ENCODE peak calls at places on chromosomes 5 and 9, in nine cellular contexts. A is GM12878, Q is suprapubic skin, K is Panc1, J is prostate gland, L is SK-N-SH, W is transverse colon, D is endothelial cell of umbilical vein, Y is K562. Z is an unnamed sample.

GRCh38 chr5:1536298-1537165 is 12.8 kb upstream of the LPCAT1 start:
- DNase-seq in A (peak), Q (no peak), K (no peak), J (no peak), L (no peak), W (peak), D (peak), Y (no peak), Z (no peak)

GRCh38 chr9:137458194-137459146 is 664 bp downstream of the NSMF start:
- DNase-seq in A (no peak), Q (peak), K (no peak), J (no peak), L (peak), W (peak), D (no peak), Y (peak), Z (no peak)

GRCh38 chr9:135812961-135813360 is 94.4 kb downstream of the CAMSAP1 start:
- DNase-seq in A (no peak), Q (peak), K (no peak), J (no peak), L (no peak), W (no peak), D (no peak), Y (no peak), Z (no peak)

GRCh38 chr5:146862641-146863040 is 15.9 kb downstream of the PPP2R2B start:
- DNase-seq in A (no peak), Q (no peak), K (no peak), J (no peak), L (no peak), W (no peak), D (no peak), Y (no peak), Z (no peak)

GRCh38 chr9:106560540-106560939 is 302.4 kb upstream of the ZNF462 start:
- DNase-seq in A (no peak), Q (no peak), K (no peak), J (no peak), L (no peak), W (no peak), D (no peak), Y (no peak), Z (no peak)

GRCh38 chr9:109914280-109915027 is 134.5 kb downstream of the PALM2AKAP2 start:
- DNase-seq in A (peak), Q (no peak), K (no peak), J (no peak), L (no peak), W (peak), D (no peak), Y (no peak), Z (no peak)

GRCh38 chr5:110477923-110478322 is 248.5 kb downstream of the TMEM232 start:
- DNase-seq in A (no peak), Q (no peak), K (no peak), J (no peak), L (no peak), W (no peak), D (no peak), Y (no peak), Z (peak)

GRCh38 chr5:65108786-65109743 is 340.3 kb downstream of the CWC27 start:
- DNase-seq in A (no peak), Q (no peak), K (no peak), J (no peak), L (no peak), W (no peak), D (no peak), Y (no peak), Z (no peak)

GRCh38 chr5:124074500-124074899 is 562.5 kb downstream of the CSNK1G3 start:
- DNase-seq in A (no peak), Q (no peak), K (no peak), J (no peak), L (no peak), W (no peak), D (no peak), Y (no peak), Z (no peak)

GRCh38 chr5:132001647-132002561 is 9.6 kb downstream of the ACSL6 start:
- DNase-seq in A (no peak), Q (no peak), K (no peak), J (no peak), L (no peak), W (no peak), D (no peak), Y (no peak), Z (no peak)

GRCh38 chr5:40367260-40367659 is 312.5 kb upstream of the PTGER4 start:
- DNase-seq in A (no peak), Q (no peak), K (no peak), J (no peak), L (no peak), W (no peak), D (no peak), Y (no peak), Z (no peak)

GRCh38 chr9:28264368-28264767 is 691.1 kb upstream of the C9orf72 start:
- DNase-seq in A (no peak), Q (no peak), K (no peak), J (no peak), L (no peak), W (no peak), D (no peak), Y (no peak), Z (no peak)

GRCh38 chr9:136693490-136694162 is 6.4 kb upstream of the AGPAT2 start:
- DNase-seq in A (no peak), Q (no peak), K (peak), J (no peak), L (no peak), W (peak), D (peak), Y (peak), Z (no peak)

GRCh38 chr5:138841531-138841930 is 33.6 kb downstream of the LRRTM2 start:
- DNase-seq in A (no peak), Q (no peak), K (no peak), J (no peak), L (no peak), W (no peak), D (no peak), Y (no peak), Z (no peak)

GRCh38 chr5:74903165-74903787 is 37.1 kb upstream of the FAM169A start:
- DNase-seq in A (no peak), Q (no peak), K (no peak), J (peak), L (peak), W (peak), D (no peak), Y (peak), Z (no peak)

GRCh38 chr9:121587863-121588262 is 63.6 kb upstream of the DAB2IP start:
- DNase-seq in A (no peak), Q (no peak), K (no peak), J (no peak), L (no peak), W (no peak), D (no peak), Y (no peak), Z (no peak)

GRCh38 chr9:116087246-116087645 is 66.3 kb upstream of the PAPPA start:
- DNase-seq in A (no peak), Q (no peak), K (no peak), J (peak), L (no peak), W (no peak), D (no peak), Y (no peak), Z (no peak)

GRCh38 chr9:127505396-127506116 is 54.2 kb downstream of the LRSAM1 start:
- DNase-seq in A (no peak), Q (no peak), K (no peak), J (no peak), L (peak), W (no peak), D (peak), Y (peak), Z (no peak)

GRCh38 chr9:4490705-4491620 is 695 bp downstream of the SLC1A1 start:
- DNase-seq in A (no peak), Q (no peak), K (no peak), J (no peak), L (peak), W (no peak), D (peak), Y (no peak), Z (no peak)

GRCh38 chr5:117638581-117638980 is 1064.0 kb upstream of the SEMA6A start:
- DNase-seq in A (no peak), Q (no peak), K (no peak), J (no peak), L (no peak), W (no peak), D (no peak), Y (no peak), Z (no peak)

DNA sequence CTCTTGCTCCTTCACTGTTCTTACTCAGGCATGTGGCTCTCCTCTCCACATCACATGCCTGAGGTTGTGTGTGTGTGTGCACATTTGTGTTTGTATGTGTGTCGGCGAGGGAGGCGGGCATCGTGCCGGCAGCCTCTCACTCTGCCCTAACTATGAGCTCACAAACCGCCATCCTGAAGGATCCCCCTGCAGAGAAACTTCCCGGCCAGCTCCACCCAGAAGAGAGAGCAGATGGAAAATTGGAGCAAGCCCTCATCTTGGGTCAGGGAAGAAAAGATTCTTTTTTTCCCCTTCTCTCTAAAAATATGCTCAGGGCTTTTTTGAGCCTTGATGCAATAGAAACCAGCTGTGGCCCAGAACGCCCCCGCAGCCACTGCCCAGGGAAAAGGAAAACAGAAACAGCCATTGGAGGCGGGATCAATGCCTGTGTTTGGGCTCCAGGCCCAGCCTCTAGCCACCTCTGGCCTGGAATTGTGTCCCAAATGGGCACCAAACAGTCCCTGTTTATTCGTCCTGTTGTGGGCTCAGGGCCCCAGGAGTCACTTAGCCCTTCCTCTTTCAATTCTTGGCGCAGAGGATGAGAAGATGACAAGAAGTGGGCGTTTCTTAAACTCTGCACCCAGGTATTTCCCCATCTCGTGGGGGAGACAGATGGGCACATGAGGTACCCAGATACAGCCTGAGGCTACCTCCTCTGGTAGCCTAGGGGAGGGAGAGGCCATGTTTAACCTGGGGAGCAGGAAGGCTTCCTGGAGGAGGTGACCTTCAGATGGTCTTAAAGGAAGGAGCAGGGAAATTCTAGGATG is 151.5 kb downstream of the RGS3 start:
- DNase-seq in A (no peak), Q (peak), K (no peak), J (no peak), L (no peak), W (no peak), D (no peak), Y (no peak), Z (no peak)
- H3K4me3 ChIP-seq in A (no peak), Q (no peak), K (no peak), J (no peak), L (no peak), W (no peak), D (no peak), Y (no peak), Z (no peak)

DNA sequence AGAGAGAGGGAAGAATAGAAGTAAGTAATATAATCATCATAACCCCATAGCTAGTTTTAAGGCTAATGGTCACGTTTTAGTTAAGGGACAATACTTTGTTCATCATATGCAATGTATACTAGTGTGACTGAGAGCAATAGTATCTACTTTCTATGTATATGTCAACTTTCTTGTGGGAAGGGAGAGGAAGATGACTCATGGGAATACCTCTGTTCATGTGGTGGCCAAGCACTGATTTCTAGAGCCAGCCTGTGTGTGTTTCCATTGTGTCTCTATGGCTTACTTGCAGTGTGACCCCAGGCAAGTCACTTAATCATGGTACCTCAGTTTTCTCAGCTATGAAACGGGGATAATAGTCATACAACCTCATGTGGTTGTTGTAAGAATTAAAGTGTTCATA is 639.6 kb downstream of the CETN3 start:
- DNase-seq in A (no peak), Q (no peak), K (no peak), J (no peak), L (no peak), W (no peak), D (peak), Y (no peak), Z (no peak)
- TF ChIP-seq POLR2AphosphoS5 in A (no peak), Q (no peak), K (no peak), J (no peak), L (no peak), W (no peak), D (no peak), Y (no peak), Z (no peak)

GRCh38 chr9:2815661-2816060 is 28.2 kb downstream of the PUM3 start:
- DNase-seq in A (no peak), Q (no peak), K (no peak), J (no peak), L (no peak), W (no peak), D (no peak), Y (no peak), Z (no peak)

GRCh38 chr9:2816476-2817141 is 27.3 kb downstream of the PUM3 start:
- DNase-seq in A (no peak), Q (no peak), K (no peak), J (no peak), L (no peak), W (no peak), D (no peak), Y (peak), Z (no peak)

GRCh38 chr9:2818486-2819121 is 25.3 kb downstream of the PUM3 start:
- DNase-seq in A (no peak), Q (no peak), K (no peak), J (no peak), L (no peak), W (no peak), D (no peak), Y (no peak), Z (no peak)

GRCh38 chr9:2819165-2819564 is 24.7 kb downstream of the PUM3 start:
- DNase-seq in A (no peak), Q (no peak), K (no peak), J (no peak), L (no peak), W (no peak), D (no peak), Y (no peak), Z (no peak)

DNA sequence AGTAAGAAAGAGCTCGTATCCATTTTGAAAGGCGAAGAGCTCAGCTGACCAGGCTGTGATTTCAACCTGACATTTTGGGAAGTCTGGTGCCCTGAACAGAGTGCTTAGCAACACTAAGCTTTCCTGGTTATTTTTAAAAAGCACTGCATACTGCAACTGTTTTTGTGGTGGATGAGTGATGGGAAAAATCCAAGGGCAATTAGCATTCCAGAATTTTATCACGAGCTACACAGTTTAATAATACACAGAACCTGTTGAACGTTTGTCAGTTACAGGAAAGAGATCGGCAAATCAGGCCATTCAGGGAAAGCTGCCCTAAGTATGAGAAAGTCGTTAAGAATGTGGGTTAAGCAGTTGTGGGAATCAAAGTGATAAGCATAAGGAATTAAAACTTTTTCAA is 25.9 kb downstream of the PUM3 start:
- DNase-seq in A (no peak), Q (no peak), K (no peak), J (no peak), L (no peak), W (no peak), D (no peak), Y (no peak), Z (no peak)
- H3K4me3 ChIP-seq in A (no peak), Q (no peak), K (no peak), J (no peak), L (no peak), W (no peak), D (no peak), Y (no peak), Z (no peak)

DNA sequence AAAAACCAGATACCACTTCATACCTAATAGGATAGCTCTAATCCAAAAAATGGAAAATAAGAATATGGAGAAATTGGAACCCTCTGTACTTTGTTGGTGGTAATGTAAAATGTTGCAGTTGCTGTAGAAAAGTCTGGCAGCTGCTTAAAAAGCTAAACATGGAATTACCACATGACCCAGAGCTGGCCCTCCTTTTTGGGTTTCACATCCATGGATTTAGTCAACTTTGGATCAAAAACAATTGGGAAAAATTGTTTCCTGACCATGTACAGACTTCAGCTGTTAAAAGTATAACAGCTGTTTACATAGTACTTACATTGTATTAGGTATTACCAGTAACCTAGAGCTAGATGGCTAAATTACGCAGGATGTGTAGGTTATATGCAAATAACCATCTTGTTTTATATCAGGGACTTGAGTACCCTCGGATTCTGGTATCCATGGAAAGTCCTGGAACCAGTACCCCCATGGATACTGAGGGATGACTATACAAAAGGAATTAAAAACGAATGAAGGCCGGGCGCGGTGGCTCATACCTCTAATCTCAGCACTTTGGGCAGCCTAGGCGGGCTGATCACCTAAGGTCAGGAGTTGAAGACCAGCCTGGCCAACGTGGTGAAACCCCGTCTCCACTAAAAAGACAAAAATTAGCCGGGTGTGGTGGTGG is 15.9 kb downstream of the DNAJA1 start:
- DNase-seq in A (no peak), Q (no peak), K (no peak), J (no peak), L (no peak), W (no peak), D (no peak), Y (no peak), Z (no peak)
- TF ChIP-seq POLR2AphosphoS5 in A (no peak), Q (no peak), K (peak), J (no peak), L (no peak), W (no peak), D (no peak), Y (no peak), Z (no peak)

DNA sequence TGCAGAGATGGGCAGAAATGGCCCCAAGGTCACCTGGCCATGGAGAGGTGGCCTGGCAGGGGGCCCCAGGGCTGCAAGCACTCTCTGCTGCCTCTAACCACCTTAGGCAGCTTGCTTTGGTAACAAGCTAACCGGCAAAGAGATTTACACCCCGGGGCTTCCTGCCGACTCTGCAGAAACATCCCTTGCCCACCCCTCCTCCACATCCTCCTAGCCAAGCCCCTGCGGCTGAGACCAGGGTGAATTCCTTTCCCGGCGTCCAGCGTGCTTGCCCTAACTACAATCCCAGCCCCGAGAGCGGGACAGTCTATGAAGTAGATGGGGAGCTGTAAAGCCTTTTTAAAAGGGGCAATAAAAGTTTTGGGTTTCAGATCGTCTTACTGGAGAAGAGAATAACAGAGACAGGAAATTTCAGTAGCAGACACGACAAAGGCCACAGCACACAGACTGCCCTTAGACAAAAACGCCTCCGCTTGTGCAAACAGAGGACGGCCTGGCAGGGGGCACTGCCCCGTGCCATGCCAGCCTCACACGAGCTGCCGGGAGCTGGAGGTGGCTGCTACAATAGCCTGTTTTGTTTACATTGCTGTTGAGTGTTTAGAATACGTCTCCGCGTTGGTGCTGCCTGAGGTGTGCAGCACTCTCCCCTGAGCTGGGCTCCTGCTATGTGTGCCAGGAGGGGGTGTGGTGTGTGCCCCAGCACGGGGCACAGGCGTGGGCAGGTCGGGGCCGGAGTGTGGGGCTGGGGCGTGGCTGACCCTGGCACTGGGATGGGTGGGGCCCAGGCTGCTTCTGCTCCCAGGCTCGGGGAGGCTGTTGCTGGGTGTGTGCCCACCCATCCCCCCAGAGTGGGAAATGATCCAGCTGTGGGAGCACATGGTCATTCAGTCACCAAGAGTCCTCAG is 15.3 kb downstream of the MYMK start:
- DNase-seq in A (no peak), Q (no peak), K (no peak), J (peak), L (peak), W (peak), D (no peak), Y (no peak), Z (no peak)
- H3K4me3 ChIP-seq in A (no peak), Q (peak), K (peak), J (no peak), L (no peak), W (no peak), D (no peak), Y (no peak), Z (peak)

GRCh38 chr9:36486454-36486932 is 86.2 kb upstream of the MELK start:
- DNase-seq in A (no peak), Q (peak), K (no peak), J (peak), L (no peak), W (peak), D (peak), Y (peak), Z (no peak)

GRCh38 chr9:36484124-36484523 is 84.1 kb upstream of the RNF38 start:
- DNase-seq in A (no peak), Q (no peak), K (no peak), J (no peak), L (no peak), W (no peak), D (no peak), Y (no peak), Z (no peak)

GRCh38 chr9:36487482-36488321 is 85.0 kb upstream of the MELK start:
- DNase-seq in A (peak), Q (peak), K (peak), J (peak), L (peak), W (peak), D (peak), Y (peak), Z (no peak)

GRCh38 chr9:36486933-36487481 is 85.7 kb upstream of the MELK start:
- DNase-seq in A (no peak), Q (peak), K (no peak), J (peak), L (peak), W (peak), D (peak), Y (peak), Z (no peak)

GRCh38 chr9:36485647-36486453 is 85.8 kb upstream of the RNF38 start:
- DNase-seq in A (no peak), Q (peak), K (no peak), J (peak), L (peak), W (peak), D (peak), Y (no peak), Z (no peak)
- TF ChIP-seq POLR2AphosphoS5 in A (no peak), Q (no peak), K (no peak), J (no peak), L (no peak), W (no peak), D (no peak), Y (no peak), Z (no peak)

GRCh38 chr9:131273791-131274673 is 2.3 kb downstream of the FAM78A start:
- DNase-seq in A (no peak), Q (no peak), K (no peak), J (no peak), L (no peak), W (no peak), D (peak), Y (peak), Z (no peak)
- H3K4me3 ChIP-seq in A (peak), Q (peak), K (no peak), J (no peak), L (no peak), W (peak), D (peak), Y (peak), Z (peak)

GRCh38 chr5:91095786-91096380 is 287.2 kb downstream of the ARRDC3 start:
- DNase-seq in A (no peak), Q (no peak), K (no peak), J (no peak), L (no peak), W (no peak), D (no peak), Y (no peak), Z (no peak)
- TF ChIP-seq POLR2AphosphoS5 in A (no peak), Q (no peak), K (no peak), J (no peak), L (no peak), W (no peak), D (no peak), Y (no peak), Z (no peak)

Z was measured in SK-N-MC.